ENCODE peak calls at places on chromosome 22, in four cellular contexts. W is uterus, S is cardiac muscle cell, R is tibial artery. D is an unnamed sample.

GRCh38 chr22:38446018-38446601 is 8.9 kb downstream of the KCNJ4 start:
- DNase-seq in W (no peak), S (no peak), R (no peak), D (no peak)

GRCh38 chr22:17896552-17896951 is 122.3 kb upstream of the BID start:
- DNase-seq in W (no peak), S (peak; percentile 27), R (no peak), D (no peak)

GRCh38 chr22:17836977-17837742 is 62.9 kb upstream of the BID start:
- DNase-seq in W (peak; percentile 46), S (no peak), R (peak; percentile 81), D (no peak)

GRCh38 chr22:38755155-38755910 is 465 bp downstream of the SUN2 start:
- DNase-seq in W (peak; percentile 90), S (peak; percentile 84), R (peak; percentile 99), D (peak; percentile 51)

GRCh38 chr22:21916309-21916918 is 36.2 kb downstream of the PPM1F start:
- DNase-seq in W (no peak), S (no peak), R (no peak), D (no peak)

GRCh38 chr22:32991353-32992115 is 66.6 kb downstream of the SYN3 start:
- DNase-seq in W (peak; percentile 26), S (peak; percentile 12), R (peak; percentile 78), D (no peak)

GRCh38 chr22:37075046-37075445 is 23.5 kb downstream of the KCTD17 start:
- DNase-seq in W (no peak), S (no peak), R (no peak), D (no peak)

GRCh38 chr22:29257751-29258181 is 10.0 kb downstream of the RHBDD3 start:
- DNase-seq in W (no peak), S (no peak), R (peak; percentile 53), D (no peak)

GRCh38 chr22:48850658-48851287 is 976.9 kb downstream of the BRD1 start:
- DNase-seq in W (no peak), S (no peak), R (peak; percentile 49), D (no peak)

GRCh38 chr22:45033136-45033535 is 23.3 kb upstream of the PHF21B start:
- DNase-seq in W (no peak), S (no peak), R (no peak), D (no peak)

GRCh38 chr22:49281467-49282340 is 546.0 kb downstream of the BRD1 start:
- DNase-seq in W (no peak), S (no peak), R (no peak), D (no peak)

GRCh38 chr22:31271026-31271425 is 21.3 kb downstream of the PIK3IP1 start:
- DNase-seq in W (no peak), S (no peak), R (no peak), D (no peak)

GRCh38 chr22:22750335-22751042 is 106.1 kb downstream of the GGTLC2 start:
- DNase-seq in W (no peak), S (no peak), R (peak; percentile 64), D (no peak)

GRCh38 chr22:41862160-41862529 is 29.2 kb downstream of the SREBF2 start:
- DNase-seq in W (no peak), S (peak; percentile 32), R (no peak), D (no peak)

GRCh38 chr22:32932176-32932575 is 126.0 kb downstream of the SYN3 start:
- DNase-seq in W (no peak), S (no peak), R (no peak), D (no peak)

GRCh38 chr22:44372611-44373010 is 59.9 kb upstream of the SHISAL1 start:
- DNase-seq in W (no peak), S (no peak), R (no peak), D (no peak)

GRCh38 chr22:50269573-50270301 is 443 bp downstream of the MAPK11 start:
- DNase-seq in W (peak; percentile 57), S (peak; percentile 63), R (no peak), D (peak; percentile 15)

GRCh38 chr22:46057762-46058420 is 80.9 kb upstream of the WNT7B start:
- DNase-seq in W (peak; percentile 51), S (peak; percentile 51), R (peak; percentile 86), D (peak; percentile 55)

GRCh38 chr22:20033045-20033706 is 12.3 kb downstream of the TANGO2 start:
- DNase-seq in W (no peak), S (no peak), R (peak; percentile 86), D (no peak)

GRCh38 chr22:22877523-22878210 is 9.9 kb upstream of the IGLL5 start:
- DNase-seq in W (no peak), S (peak; percentile 76), R (no peak), D (peak; percentile 76)

GRCh38 chr22:50218996-50219727 is 18.4 kb downstream of the SELENOO start:
- DNase-seq in W (peak; percentile 82), S (peak; percentile 87), R (no peak), D (no peak)

GRCh38 chr22:50452649-50453048 is 22.2 kb downstream of the SBF1 start:
- DNase-seq in W (no peak), S (no peak), R (no peak), D (no peak)

DNA sequence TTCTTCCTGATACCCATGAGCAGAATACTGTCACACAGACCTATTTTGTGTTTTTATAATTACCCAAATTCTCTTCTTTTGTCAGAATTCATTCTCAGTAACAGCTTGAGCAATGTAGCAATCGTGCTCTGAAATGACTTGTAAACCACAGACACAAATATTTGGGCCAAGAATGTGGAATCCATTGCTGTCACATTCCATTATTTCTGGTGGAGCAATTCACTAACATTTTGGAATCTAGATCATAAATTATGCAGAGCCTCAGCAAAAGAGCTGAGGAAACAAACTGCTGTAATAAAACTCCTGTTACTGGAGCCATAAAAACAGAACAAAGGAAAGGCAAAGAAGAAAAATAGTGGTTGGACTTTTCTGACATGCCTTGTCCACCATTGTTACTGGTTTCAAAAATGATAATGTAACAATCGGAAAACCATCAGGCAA is 223.3 kb upstream of the PITPNB start:
- DNase-seq in W (no peak), S (peak; percentile 97), R (no peak), D (no peak)
- H3K4me3 ChIP-seq in W (no peak overlapping the region), S (no peak overlapping the region), R (no peak overlapping the region), D (no peak overlapping the region)

GRCh38 chr22:40215266-40215665 is 37.5 kb downstream of the TNRC6B start:
- DNase-seq in W (no peak), S (no peak), R (no peak), D (no peak)
- H3K4me1 ChIP-seq in W (peaks cover 6% of the 10 kb centered on the region), S (peaks cover 19% of the 10 kb centered on the region), R (peaks cover 42% of the 10 kb centered on the region), D (peaks cover 51% of the 10 kb centered on the region)

GRCh38 chr22:35627267-35628041 is 10.3 kb upstream of the MB start:
- DNase-seq in W (peak; percentile 82), S (peak; percentile 96), R (peak; percentile 91), D (peak; percentile 49)
- H3K4me3 ChIP-seq in W (peak overlapping the region; percentile 58), S (peak overlapping the region; percentile 20), R (peak overlapping the region; percentile 56), D (peak overlapping the region; percentile 55)

DNA sequence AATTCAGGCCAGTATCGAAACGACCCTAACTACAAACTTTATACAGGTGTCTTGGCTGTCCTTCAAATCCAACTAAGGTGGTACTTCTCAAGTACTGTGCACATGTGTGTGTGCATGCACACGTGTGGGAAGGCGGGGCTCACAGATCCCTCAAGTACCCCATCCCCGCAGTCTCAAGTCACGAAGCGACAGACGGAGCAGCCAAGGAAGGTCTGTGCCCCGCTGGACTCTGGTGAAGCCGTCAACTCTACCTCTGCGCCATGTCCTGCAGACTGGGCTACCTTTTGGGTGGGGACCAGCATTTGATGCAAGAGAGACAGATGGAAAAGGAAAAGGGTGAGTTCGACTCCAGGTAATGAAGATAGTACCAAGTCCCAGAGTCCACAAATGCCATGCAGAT is 169.0 kb downstream of the CRYBB2 start:
- DNase-seq in W (no peak), S (no peak), R (no peak), D (no peak)
- H3K4me1 ChIP-seq in W (no peaks in the 10 kb centered on the region), S (peaks cover 3% of the 10 kb centered on the region), R (peaks cover 16% of the 10 kb centered on the region), D (peaks cover 43% of the 10 kb centered on the region)

GRCh38 chr22:42950281-42950680 is 64.7 kb downstream of the PACSIN2 start:
- DNase-seq in W (no peak), S (no peak), R (no peak), D (no peak)
- H3K4me3 ChIP-seq in W (no peak overlapping the region), S (no peak overlapping the region), R (no peak overlapping the region), D (no peak overlapping the region)

DNA sequence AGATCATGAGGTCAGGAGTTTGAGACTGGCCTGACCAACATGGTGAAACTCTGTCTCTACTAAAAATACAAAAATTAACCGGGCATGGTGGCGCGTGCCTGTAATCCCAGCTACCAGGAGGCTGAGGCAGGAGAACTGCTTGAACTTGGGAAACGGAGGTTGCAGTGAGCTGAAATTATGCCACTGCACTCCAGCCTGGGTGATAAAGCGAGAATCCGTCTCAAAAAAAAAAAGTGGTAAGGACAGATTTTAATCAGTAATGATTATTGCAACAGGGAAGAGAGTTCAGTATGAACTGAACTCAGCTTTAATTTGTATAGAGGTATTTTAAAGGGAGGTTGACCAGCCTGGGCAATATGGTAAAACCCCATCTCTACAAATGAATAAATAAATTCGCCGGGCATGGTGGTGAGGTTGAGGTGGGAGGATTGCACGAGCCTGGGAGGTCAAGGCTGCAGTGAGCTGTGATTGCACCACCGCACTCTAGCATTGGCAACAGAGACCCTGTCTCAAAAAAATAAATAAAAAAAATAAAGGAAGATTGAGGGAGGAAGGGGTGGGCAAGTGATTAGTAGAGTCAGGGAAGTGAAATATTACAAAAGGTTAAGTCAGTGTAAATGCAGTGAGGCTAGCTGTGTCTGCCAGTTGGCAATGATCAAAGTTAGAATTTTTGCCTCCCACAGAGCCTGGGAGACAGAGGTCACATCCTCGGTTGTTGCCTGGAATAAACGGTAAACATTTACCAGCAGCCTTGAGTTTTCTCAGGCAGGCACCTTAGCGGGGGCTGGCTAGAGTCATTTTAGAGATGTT is 2.6 kb upstream of the MCM5 start:
- DNase-seq in W (no peak), S (peak; percentile 58), R (no peak), D (no peak)
- H3K4me1 ChIP-seq in W (peaks cover 19% of the 10 kb centered on the region), S (peaks cover 3% of the 10 kb centered on the region), R (peaks cover 11% of the 10 kb centered on the region), D (peaks cover 7% of the 10 kb centered on the region)